ENCODE peak calls at places on chromosomes 3 and 15, in nine cellular contexts. E, W, V, R, N, F, A, C and S are unnamed samples.

GRCh38 chr3:175477651-175478224 is 618.6 kb downstream of the NAALADL2 start:
- DNase-seq in V (no peak), F (no peak), N (no peak), R (no peak), W (no peak), C (no peak), A (no peak), E (no peak), S (peak)

GRCh38 chr3:194134231-194134756 is 1.7 kb upstream of the HES1 start:
- DNase-seq in W (no peak), V (peak), E (no peak), C (peak), A (peak), R (no peak), N (no peak), F (peak), S (peak)

GRCh38 chr3:32340039-32340438 is 51.6 kb upstream of the CMTM7 start:
- DNase-seq in F (no peak), E (no peak), A (peak), C (no peak), R (peak), N (peak), W (peak), V (no peak), S (peak)

GRCh38 chr3:132623646-132624045 is 26.6 kb downstream of the ACKR4 start:
- DNase-seq in A (no peak), V (no peak), R (no peak), N (no peak), F (no peak), E (no peak), C (no peak), W (no peak), S (no peak)

GRCh38 chr3:130609166-130609574 is 92.2 kb downstream of the COL6A6 start:
- DNase-seq in E (no peak), R (no peak), A (no peak), N (no peak), W (no peak), C (no peak), F (no peak), V (no peak), S (no peak)

GRCh38 chr3:15099364-15100098 is 583 bp upstream of the RBSN start:
- DNase-seq in N (no peak), E (no peak), W (no peak), F (no peak), C (no peak), V (peak), A (no peak), R (no peak), S (no peak)

GRCh38 chr15:40487816-40488682 is 17.3 kb downstream of the CHST14 start:
- DNase-seq in F (no peak), V (no peak), R (no peak), C (no peak), A (no peak), E (no peak), W (no peak), N (no peak), S (no peak)

GRCh38 chr3:976021-976420 is 116.8 kb upstream of the CNTN6 start:
- DNase-seq in E (no peak), A (no peak), F (no peak), W (no peak), C (no peak), N (no peak), V (no peak), R (no peak), S (no peak)

GRCh38 chr3:177051419-177051818 is 145.9 kb downstream of the TBL1XR1 start:
- DNase-seq in R (no peak), W (no peak), C (no peak), N (no peak), F (no peak), V (no peak), A (no peak), E (no peak), S (no peak)

GRCh38 chr3:156826144-156826895 is at the start of gene LEKR1:
- DNase-seq in C (peak), A (peak), E (peak), F (peak), W (peak), R (peak), V (peak), N (peak), S (peak)

GRCh38 chr3:12070098-12070497 is 65.9 kb downstream of the SYN2 start:
- DNase-seq in W (no peak), N (no peak), C (no peak), A (no peak), E (no peak), R (no peak), F (no peak), V (no peak), S (no peak)

GRCh38 chr3:27594096-27594690 is 110.0 kb upstream of the SLC4A7 start:
- DNase-seq in W (no peak), E (no peak), R (no peak), F (no peak), V (no peak), A (no peak), N (no peak), C (no peak), S (no peak)

GRCh38 chr3:127410137-127410488 is 122.3 kb upstream of the PRR20G start:
- DNase-seq in E (no peak), V (no peak), N (no peak), C (no peak), W (no peak), A (no peak), F (no peak), R (no peak), S (no peak)

GRCh38 chr3:46334911-46335478 is 18.9 kb upstream of the CCR2 start:
- DNase-seq in R (no peak), E (no peak), F (no peak), A (no peak), W (no peak), V (peak), N (no peak), C (no peak), S (no peak)

GRCh38 chr15:82113116-82113715 is 67.4 kb upstream of the MEX3B start:
- DNase-seq in V (no peak), R (no peak), E (no peak), A (no peak), C (no peak), W (no peak), F (no peak), N (no peak), S (no peak)

GRCh38 chr15:100216177-100216576 is 125.6 kb downstream of the ADAMTS17 start:
- DNase-seq in A (no peak), N (no peak), F (no peak), W (no peak), R (no peak), V (no peak), C (no peak), E (no peak), S (no peak)

GRCh38 chr3:126432361-126432760 is 37.7 kb downstream of the CFAP100 start:
- DNase-seq in E (no peak), A (no peak), F (no peak), C (no peak), W (no peak), N (no peak), R (no peak), V (no peak), S (no peak)

GRCh38 chr15:59491062-59491461 is 53.1 kb downstream of the FAM81A start:
- DNase-seq in F (no peak), C (no peak), A (no peak), V (no peak), W (no peak), R (no peak), E (no peak), N (no peak), S (no peak)

GRCh38 chr3:189530822-189531221 is 100.4 kb upstream of the TP63 start:
- DNase-seq in W (no peak), A (no peak), E (no peak), V (no peak), F (no peak), C (no peak), R (peak), N (no peak), S (no peak)

GRCh38 chr3:25033407-25034029 is 394.5 kb upstream of the RARB start:
- DNase-seq in R (peak), W (peak), A (peak), V (peak), N (peak), E (no peak), C (no peak), F (no peak), S (peak)

GRCh38 chr15:68528891-68529290 is 49.9 kb upstream of the CORO2B start:
- DNase-seq in N (no peak), R (no peak), A (peak), C (no peak), E (no peak), W (no peak), F (no peak), V (no peak), S (no peak)

GRCh38 chr3:125151916-125152315 is 60.6 kb downstream of the SLC12A8 start:
- DNase-seq in V (no peak), A (no peak), C (no peak), R (no peak), F (no peak), E (no peak), W (no peak), N (no peak), S (no peak)

GRCh38 chr3:125151437-125151806 is 61.1 kb downstream of the SLC12A8 start:
- DNase-seq in E (no peak), W (no peak), V (no peak), N (no peak), C (no peak), R (no peak), F (no peak), A (no peak), S (no peak)

GRCh38 chr3:125148836-125149235 is 63.7 kb downstream of the SLC12A8 start:
- DNase-seq in F (peak), C (no peak), E (no peak), R (no peak), V (no peak), N (no peak), A (no peak), W (no peak), S (no peak)

GRCh38 chr3:125149462-125149861 is 63.1 kb downstream of the SLC12A8 start:
- DNase-seq in W (no peak), F (no peak), E (no peak), V (no peak), C (no peak), N (no peak), A (no peak), R (no peak), S (no peak)

DNA sequence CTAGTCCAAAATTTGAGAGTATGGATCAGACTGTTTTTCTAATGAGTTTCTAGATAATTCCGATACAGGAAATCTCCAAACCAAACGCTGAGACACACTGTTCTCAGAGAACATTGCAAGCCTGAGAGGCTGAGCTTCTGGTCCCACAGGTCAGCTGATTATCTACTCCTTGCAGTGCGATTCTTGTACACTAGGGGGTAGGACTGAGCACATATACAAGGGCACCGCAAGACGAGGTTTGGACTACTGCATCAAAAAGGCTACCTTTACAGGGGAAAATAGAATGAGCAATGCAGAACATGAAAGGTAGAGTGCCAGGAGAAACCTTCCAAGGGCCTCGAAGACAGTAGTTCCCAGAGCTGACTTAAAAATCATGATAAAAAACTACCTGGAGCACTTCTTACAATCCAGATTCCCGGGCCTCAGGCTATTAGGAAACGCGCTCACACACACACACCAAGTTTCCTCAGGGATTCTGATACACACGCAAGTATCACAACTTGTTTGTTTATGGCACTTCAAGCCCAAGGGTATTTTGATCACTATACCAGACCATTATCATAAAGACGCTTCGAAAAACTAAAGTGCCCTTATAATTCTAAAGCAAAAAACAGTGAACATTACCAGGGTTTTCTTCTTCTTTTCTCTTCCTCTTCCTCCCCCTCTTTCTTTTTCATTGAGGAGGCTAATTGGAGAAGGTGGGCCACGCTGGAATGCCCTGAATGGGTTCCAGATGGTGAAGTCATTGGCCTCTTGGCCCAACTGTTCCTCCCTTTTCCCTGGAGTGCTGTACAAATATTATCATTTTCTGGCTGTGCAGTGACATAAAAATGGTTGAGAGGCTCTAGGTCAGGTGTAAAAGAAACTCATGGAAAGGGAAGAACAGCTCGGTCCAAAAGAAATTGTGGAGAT is 61.8 kb downstream of the SLC12A8 start:
- DNase-seq in V (peak), W (peak), R (peak), N (peak), C (no peak), F (peak), A (peak), E (no peak), S (peak)
- TF ChIP-seq CTCF in V (peak), W (peak), R (peak), N (peak), C (no peak), F (peak), A (peak), E (peak), S (peak)

GRCh38 chr15:57355259-57355658 is 21.0 kb upstream of the CGNL1 start:
- DNase-seq in F (no peak), N (no peak), R (no peak), V (no peak), A (no peak), W (no peak), E (no peak), C (no peak), S (no peak)

GRCh38 chr15:57353317-57353804 is 22.9 kb upstream of the CGNL1 start:
- DNase-seq in C (no peak), V (no peak), F (no peak), E (no peak), A (no peak), N (no peak), W (no peak), R (no peak), S (no peak)

GRCh38 chr15:57356178-57356577 is 20.1 kb upstream of the CGNL1 start:
- DNase-seq in A (no peak), E (no peak), N (no peak), R (no peak), W (no peak), F (no peak), V (no peak), C (no peak), S (no peak)

GRCh38 chr15:57354436-57355123 is 21.7 kb upstream of the CGNL1 start:
- DNase-seq in E (no peak), W (no peak), A (no peak), V (no peak), F (no peak), N (no peak), R (no peak), C (no peak), S (no peak)

GRCh38 chr15:57352535-57353316 is 23.6 kb upstream of the CGNL1 start:
- DNase-seq in N (no peak), F (no peak), E (no peak), V (no peak), C (no peak), A (peak), W (no peak), R (no peak), S (no peak)
- TF ChIP-seq CTCF in N (no peak), F (no peak), E (no peak), V (no peak), C (no peak), A (no peak), W (no peak), R (no peak), S (no peak)

DNA sequence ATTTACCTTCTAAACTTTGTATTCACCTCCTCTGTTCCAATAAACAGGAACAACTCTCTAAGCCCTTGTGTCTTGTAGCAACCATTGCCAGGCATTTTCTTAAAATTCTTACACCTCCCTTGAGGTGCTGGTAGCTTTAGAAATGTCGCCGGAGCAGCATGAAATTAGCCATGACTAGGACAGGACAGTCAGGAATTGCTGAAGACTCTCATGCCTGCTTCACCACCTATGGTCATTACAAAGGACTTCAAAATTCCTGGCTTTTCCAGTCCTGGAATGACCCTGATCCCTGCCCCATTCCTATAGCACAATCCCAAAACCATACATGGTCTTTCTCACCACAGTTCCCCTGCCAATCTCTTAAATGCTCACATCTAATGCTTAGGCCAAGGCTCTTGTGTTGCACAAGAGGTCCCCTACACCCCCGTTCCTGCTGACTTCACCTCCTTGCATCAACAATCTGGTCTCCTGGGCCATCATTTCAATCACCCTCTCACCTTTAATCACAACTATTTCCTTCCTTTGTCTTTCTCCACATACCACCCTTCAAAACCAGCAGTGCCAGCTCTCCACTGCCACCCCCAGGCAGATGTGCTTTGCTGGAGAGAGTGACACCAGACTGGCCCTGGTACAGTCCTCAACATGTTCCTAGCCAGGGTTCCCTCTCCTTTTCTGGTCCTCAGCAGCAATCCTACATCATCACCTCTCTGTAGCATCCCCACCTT is 113.2 kb upstream of the TJP1 start:
- DNase-seq in R (no peak), E (no peak), V (no peak), N (peak), C (no peak), F (no peak), A (no peak), W (no peak), S (no peak)
- TF ChIP-seq CTCF in R (peak), E (no peak), V (peak), N (no peak), C (no peak), F (peak), A (peak), W (peak), S (no peak)

GRCh38 chr3:5138214-5138981 is 16.3 kb downstream of the ARL8B start:
- DNase-seq in R (no peak), V (no peak), A (no peak), W (no peak), C (no peak), F (no peak), E (no peak), N (no peak), S (no peak)

GRCh38 chr3:5141760-5142159 is 19.7 kb downstream of the ARL8B start:
- DNase-seq in N (no peak), A (no peak), F (no peak), R (no peak), E (no peak), V (no peak), C (no peak), W (no peak), S (no peak)

GRCh38 chr3:5143459-5143858 is 21.4 kb downstream of the ARL8B start:
- DNase-seq in C (no peak), W (no peak), N (no peak), E (no peak), R (no peak), F (no peak), A (peak), V (no peak), S (no peak)

GRCh38 chr3:5136619-5137429 is 14.7 kb downstream of the ARL8B start:
- DNase-seq in A (peak), F (no peak), E (no peak), V (peak), C (no peak), R (no peak), N (no peak), W (peak), S (peak)

DNA sequence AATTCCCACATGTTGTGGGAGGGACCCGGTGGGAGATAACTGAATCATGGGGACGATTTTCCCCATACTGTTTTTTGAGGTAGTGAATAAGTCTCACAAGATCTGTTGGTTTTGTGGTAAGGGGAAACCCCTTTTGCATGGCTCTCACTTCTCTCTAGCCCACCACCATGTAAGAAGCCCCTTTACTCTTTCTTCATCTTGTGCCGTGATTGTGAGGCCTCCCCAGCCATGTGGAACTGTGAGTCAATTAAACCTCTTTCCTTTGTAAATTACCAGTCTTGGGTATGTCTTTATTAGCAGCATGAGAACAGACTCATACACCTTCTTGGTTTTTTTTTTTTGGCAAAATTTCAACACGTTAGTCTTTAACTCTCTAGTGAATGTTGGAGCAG is 18.1 kb downstream of the ARL8B start:
- DNase-seq in F (no peak), V (no peak), A (no peak), C (no peak), N (no peak), W (no peak), R (no peak), E (no peak), S (no peak)
- TF ChIP-seq CTCF in F (no peak), V (no peak), A (no peak), C (no peak), N (no peak), W (no peak), R (no peak), E (no peak), S (no peak)

GRCh38 chr3:105173972-105174371 is 192.7 kb upstream of the ALCAM start:
- DNase-seq in V (no peak), E (no peak), N (no peak), A (no peak), W (no peak), R (no peak), F (no peak), C (no peak), S (no peak)
- TF ChIP-seq CTCF in V (no peak), E (no peak), N (no peak), A (no peak), W (no peak), R (no peak), F (no peak), C (no peak), S (no peak)